ENCODE peak calls at places on chromosomes 1 and 21, in four cellular contexts. U is activated CD4-positive, CD25-positive, alpha-beta regulatory T cell; T is NCI-H748 treated with DMSO at 0.1 percent for 48 hours; C is NCI-H2081 treated with DMSO at 0.1 percent for 48 hours. M is an unnamed sample.

GRCh38 chr1:235507623-235508022 is 3.4 kb upstream of the B3GALNT2 start:
- DNase-seq in U (no peak), T (no peak), C (no peak), M (no peak)

GRCh38 chr1:239274242-239274830 is 112.0 kb upstream of the CHRM3 start:
- DNase-seq in U (no peak), T (no peak), C (no peak), M (no peak)

GRCh38 chr1:217135987-217136894 is 413.0 kb upstream of the ESRRG start:
- DNase-seq in U (no peak), T (no peak), C (no peak), M (no peak)

GRCh38 chr1:185091480-185091879 is 46.1 kb downstream of the RNF2 start:
- DNase-seq in U (no peak), T (no peak), C (no peak), M (no peak)

GRCh38 chr1:63901094-63901493 is 127.3 kb downstream of the ROR1 start:
- DNase-seq in U (no peak), T (no peak), C (no peak), M (no peak)

GRCh38 chr1:3360646-3361257 is 93.7 kb upstream of the ARHGEF16 start:
- DNase-seq in U (no peak), T (no peak), C (no peak), M (no peak)

GRCh38 chr1:23984417-23985186 is 4.5 kb upstream of the SRSF10 start:
- DNase-seq in U (no peak), T (no peak), C (no peak), M (no peak)

GRCh38 chr1:92711473-92712165 is 73.3 kb downstream of the EVI5 start:
- DNase-seq in U (no peak), T (no peak), C (no peak), M (no peak)

GRCh38 chr21:41932191-41932575 is 21.6 kb downstream of the C2CD2 start:
- DNase-seq in U (no peak), T (no peak), C (no peak), M (no peak)

GRCh38 chr1:228304766-228305395 is 97.0 kb downstream of the OBSCN start:
- DNase-seq in U (no peak), T (no peak), C (no peak), M (no peak)

GRCh38 chr1:156599811-156600210 is 1.5 kb downstream of the GPATCH4 start:
- DNase-seq in U (no peak), T (no peak), C (no peak), M (no peak)

GRCh38 chr1:28099050-28099769 is 10.8 kb upstream of the EYA3 start:
- DNase-seq in U (no peak), T (no peak), C (no peak), M (no peak)

GRCh38 chr21:33089439-33089838 is 19.5 kb downstream of the OLIG1 start:
- DNase-seq in U (no peak), T (no peak), C (no peak), M (no peak)

GRCh38 chr1:55375617-55376258 is 160.6 kb upstream of the USP24 start:
- DNase-seq in U (no peak), T (peak; percentile 12), C (no peak), M (no peak)

GRCh38 chr21:33915368-33916199 is at the start of gene ATP5PO:
- DNase-seq in U (peak; percentile 95), T (peak; percentile 93), C (peak; percentile 86), M (peak; percentile 97)

GRCh38 chr1:230517786-230518185 is 91.7 kb upstream of the PGBD5 start:
- DNase-seq in U (no peak), T (no peak), C (peak; percentile 34), M (peak; percentile 11)

GRCh38 chr1:59564192-59564891 is 250.4 kb upstream of the HOOK1 start:
- DNase-seq in U (no peak), T (no peak), C (no peak), M (no peak)

GRCh38 chr1:228986093-228986904 is 251.0 kb downstream of the RHOU start:
- DNase-seq in U (no peak), T (no peak), C (no peak), M (no peak)

GRCh38 chr1:29706936-29707335 is 470.6 kb downstream of the PTPRU start:
- DNase-seq in U (no peak), T (peak; percentile 22), C (peak; percentile 70), M (no peak)

GRCh38 chr21:26840912-26841311 is 4.3 kb downstream of the ADAMTS1 start:
- DNase-seq in U (no peak), T (no peak), C (no peak), M (no peak)

M was measured in NCI-H187.